ENCODE peak calls at places on chromosomes 1 and 21, in seven cellular contexts. One of them, this sample, is unnamed.

GRCh38 chr1:211724711-211725196 is 49.3 kb upstream of the NEK2 start:
- DNase-seq in amniotic stem cell: no peak
- DNase-seq in colonic mucosa: no peak
- DNase-seq in NCI-H510A treated with DMSO at 0.1 percent for 48 hours: no peak
- DNase-seq in activated T-cell treated with anti-CD3 and anti-CD28 coated beads, Interleukin-2, amount 50 U/mL, for 72 hours: no peak
- DNase-seq in heart left ventricle: no peak
- DNase-seq in fibroblast of pulmonary artery: peak
- DNase-seq in this sample: no peak

GRCh38 chr1:94092210-94092613 is 28.7 kb downstream of the ABCA4 start:
- DNase-seq in amniotic stem cell: no peak
- DNase-seq in heart left ventricle: peak
- DNase-seq in NCI-H510A treated with DMSO at 0.1 percent for 48 hours: no peak
- DNase-seq in activated T-cell treated with anti-CD3 and anti-CD28 coated beads, Interleukin-2, amount 50 U/mL, for 72 hours: peak
- DNase-seq in colonic mucosa: no peak
- DNase-seq in fibroblast of pulmonary artery: peak
- DNase-seq in this sample: peak

GRCh38 chr1:200483491-200484143 is 73.8 kb upstream of the ZNF281 start:
- DNase-seq in colonic mucosa: no peak
- DNase-seq in fibroblast of pulmonary artery: peak
- DNase-seq in amniotic stem cell: peak
- DNase-seq in activated T-cell treated with anti-CD3 and anti-CD28 coated beads, Interleukin-2, amount 50 U/mL, for 72 hours: peak
- DNase-seq in heart left ventricle: no peak
- DNase-seq in NCI-H510A treated with DMSO at 0.1 percent for 48 hours: no peak
- DNase-seq in this sample: peak

GRCh38 chr1:51636765-51637522 is 20.1 kb downstream of the OSBPL9 start:
- DNase-seq in fibroblast of pulmonary artery: peak
- DNase-seq in NCI-H510A treated with DMSO at 0.1 percent for 48 hours: no peak
- DNase-seq in colonic mucosa: peak
- DNase-seq in heart left ventricle: no peak
- DNase-seq in amniotic stem cell: peak
- DNase-seq in activated T-cell treated with anti-CD3 and anti-CD28 coated beads, Interleukin-2, amount 50 U/mL, for 72 hours: no peak
- DNase-seq in this sample: no peak

GRCh38 chr1:33339413-33339812 is 18.5 kb upstream of the A3GALT2 start:
- DNase-seq in NCI-H510A treated with DMSO at 0.1 percent for 48 hours: no peak
- DNase-seq in fibroblast of pulmonary artery: no peak
- DNase-seq in heart left ventricle: no peak
- DNase-seq in amniotic stem cell: no peak
- DNase-seq in activated T-cell treated with anti-CD3 and anti-CD28 coated beads, Interleukin-2, amount 50 U/mL, for 72 hours: no peak
- DNase-seq in colonic mucosa: no peak
- DNase-seq in this sample: no peak

GRCh38 chr1:200786792-200787191 is 48.1 kb downstream of the CAMSAP2 start:
- DNase-seq in colonic mucosa: no peak
- DNase-seq in NCI-H510A treated with DMSO at 0.1 percent for 48 hours: no peak
- DNase-seq in fibroblast of pulmonary artery: no peak
- DNase-seq in amniotic stem cell: no peak
- DNase-seq in activated T-cell treated with anti-CD3 and anti-CD28 coated beads, Interleukin-2, amount 50 U/mL, for 72 hours: no peak
- DNase-seq in heart left ventricle: no peak
- DNase-seq in this sample: no peak

GRCh38 chr21:36246080-36246631 is 73.8 kb upstream of the MORC3 start:
- DNase-seq in NCI-H510A treated with DMSO at 0.1 percent for 48 hours: no peak
- DNase-seq in amniotic stem cell: no peak
- DNase-seq in fibroblast of pulmonary artery: no peak
- DNase-seq in heart left ventricle: no peak
- DNase-seq in colonic mucosa: peak
- DNase-seq in activated T-cell treated with anti-CD3 and anti-CD28 coated beads, Interleukin-2, amount 50 U/mL, for 72 hours: no peak
- DNase-seq in this sample: no peak

GRCh38 chr21:29610960-29611359 is 312.2 kb downstream of the BACH1 start:
- DNase-seq in heart left ventricle: no peak
- DNase-seq in amniotic stem cell: no peak
- DNase-seq in NCI-H510A treated with DMSO at 0.1 percent for 48 hours: no peak
- DNase-seq in colonic mucosa: no peak
- DNase-seq in fibroblast of pulmonary artery: peak
- DNase-seq in activated T-cell treated with anti-CD3 and anti-CD28 coated beads, Interleukin-2, amount 50 U/mL, for 72 hours: no peak
- DNase-seq in this sample: no peak

GRCh38 chr1:156608981-156609380 is 7.7 kb upstream of the GPATCH4 start:
- DNase-seq in activated T-cell treated with anti-CD3 and anti-CD28 coated beads, Interleukin-2, amount 50 U/mL, for 72 hours: peak
- DNase-seq in heart left ventricle: no peak
- DNase-seq in fibroblast of pulmonary artery: no peak
- DNase-seq in amniotic stem cell: no peak
- DNase-seq in colonic mucosa: peak
- DNase-seq in NCI-H510A treated with DMSO at 0.1 percent for 48 hours: peak
- DNase-seq in this sample: peak

GRCh38 chr1:100989306-100990077 is 36.1 kb downstream of the DPH5 start:
- DNase-seq in colonic mucosa: no peak
- DNase-seq in activated T-cell treated with anti-CD3 and anti-CD28 coated beads, Interleukin-2, amount 50 U/mL, for 72 hours: no peak
- DNase-seq in amniotic stem cell: peak
- DNase-seq in heart left ventricle: no peak
- DNase-seq in fibroblast of pulmonary artery: peak
- DNase-seq in NCI-H510A treated with DMSO at 0.1 percent for 48 hours: no peak
- DNase-seq in this sample: no peak